ENCODE peak calls at places on chromosome 22, in six cellular contexts. X, L, Q, I, N and C are unnamed samples.

GRCh38 chr22:45552580-45553332 is 50.1 kb downstream of the FBLN1 start:
- DNase-seq in X (no peak), L (peak; percentile 95), Q (peak; percentile 75), I (no peak), N (no peak), C (no peak)

GRCh38 chr22:50289151-50289941 is 18.1 kb downstream of the PLXNB2 start:
- DNase-seq in X (no peak), L (no peak), Q (no peak), I (no peak), N (no peak), C (no peak)

GRCh38 chr22:28822930-28823481 is 22.6 kb upstream of the XBP1 start:
- DNase-seq in X (no peak), L (no peak), Q (no peak), I (no peak), N (no peak), C (no peak)

GRCh38 chr22:20290045-20290392 is 21.9 kb upstream of the RTN4R start:
- DNase-seq in X (no peak), L (no peak), Q (no peak), I (no peak), N (no peak), C (no peak)

GRCh38 chr22:47367107-47367690 is 604.7 kb downstream of the TBC1D22A start:
- DNase-seq in X (no peak), L (no peak), Q (no peak), I (no peak), N (no peak), C (no peak)

GRCh38 chr22:21978564-21979386 is 3.8 kb downstream of the TOP3B start:
- DNase-seq in X (no peak), L (no peak), Q (no peak), I (no peak), N (no peak), C (no peak)

GRCh38 chr22:46007003-46007847 is 30.3 kb upstream of the WNT7B start:
- DNase-seq in X (no peak), L (peak; percentile 81), Q (no peak), I (no peak), N (no peak), C (peak; percentile 91)

GRCh38 chr22:26558246-26558895 is 31.6 kb downstream of the TPST2 start:
- DNase-seq in X (no peak), L (peak; percentile 34), Q (no peak), I (no peak), N (no peak), C (no peak)

GRCh38 chr22:39490135-39490798 is 11.8 kb upstream of the MIEF1 start:
- DNase-seq in X (peak; percentile 73), L (peak; percentile 65), Q (no peak), I (peak; percentile 68), N (peak; percentile 89), C (no peak)

GRCh38 chr22:38467904-38468760 is at the start of gene KDELR3:
- DNase-seq in X (peak; percentile 22), L (peak; percentile 52), Q (peak; percentile 80), I (peak; percentile 59), N (peak; percentile 53), C (no peak)

GRCh38 chr22:33073989-33074391 is 15.8 kb upstream of the SYN3 start:
- DNase-seq in X (no peak), L (peak; percentile 4), Q (no peak), I (no peak), N (no peak), C (no peak)

GRCh38 chr22:44576311-44577260 is 78.6 kb upstream of the RTL6 start:
- DNase-seq in X (no peak), L (no peak), Q (no peak), I (no peak), N (no peak), C (no peak)

GRCh38 chr22:45239378-45240136 is 1.1 kb downstream of the KIAA0930 start:
- DNase-seq in X (no peak), L (no peak), Q (no peak), I (no peak), N (peak; percentile 41), C (no peak)

GRCh38 chr22:28185130-28185529 is 266.1 kb upstream of the PITPNB start:
- DNase-seq in X (no peak), L (no peak), Q (no peak), I (no peak), N (no peak), C (no peak)

GRCh38 chr22:22030493-22031182 is 48.1 kb upstream of the TOP3B start:
- DNase-seq in X (no peak), L (no peak), Q (no peak), I (no peak), N (peak; percentile 57), C (no peak)

GRCh38 chr22:37292641-37293040 is 10.3 kb downstream of the CYTH4 start:
- DNase-seq in X (no peak), L (no peak), Q (no peak), I (no peak), N (peak; percentile 41), C (no peak)

GRCh38 chr22:48742556-48743343 is 1084.9 kb downstream of the BRD1 start:
- DNase-seq in X (no peak), L (no peak), Q (no peak), I (no peak), N (no peak), C (peak; percentile 68)

GRCh38 chr22:46433318-46433717 is 97.8 kb downstream of the TRMU start:
- DNase-seq in X (no peak), L (no peak), Q (no peak), I (no peak), N (no peak), C (no peak)

GRCh38 chr22:44286673-44287072 is 26.1 kb downstream of the SHISAL1 start:
- DNase-seq in X (no peak), L (peak; percentile 47), Q (no peak), I (no peak), N (no peak), C (no peak)

GRCh38 chr22:25598609-25599008 is 34.1 kb downstream of the GRK3 start:
- DNase-seq in X (no peak), L (no peak), Q (no peak), I (no peak), N (no peak), C (no peak)